ENCODE peak calls at places on chromosomes 6 and 20, in eight cellular contexts. One of them, this sample, is unnamed.

GRCh38 chr6:81806793-81807565 is 54.5 kb upstream of the TENT5A start:
- DNase-seq in fibroblast of the aortic adventitia: no peak
- DNase-seq in stimulated activated CD4-positive, alpha-beta T cell treated with anti-CD3 and anti-CD28 coated beads, Interleukin-2, amount 100 ng/mL, for 48 hours: no peak
- DNase-seq in left ventricle myocardium inferior: no peak
- DNase-seq in M059J: no peak
- DNase-seq in SW 1271: no peak
- DNase-seq in PC-3: peak
- DNase-seq in NCI-H1092 treated with DMSO at 0.1 percent for 48 hours: peak
- DNase-seq in this sample: no peak

GRCh38 chr20:2840967-2841531 is 504 bp downstream of the VPS16 start:
- DNase-seq in fibroblast of the aortic adventitia: peak
- DNase-seq in stimulated activated CD4-positive, alpha-beta T cell treated with anti-CD3 and anti-CD28 coated beads, Interleukin-2, amount 100 ng/mL, for 48 hours: peak
- DNase-seq in left ventricle myocardium inferior: peak
- DNase-seq in M059J: peak
- DNase-seq in SW 1271: peak
- DNase-seq in PC-3: peak
- DNase-seq in NCI-H1092 treated with DMSO at 0.1 percent for 48 hours: peak
- DNase-seq in this sample: no peak

GRCh38 chr20:25247100-25247665 is 702 bp upstream of the PYGB start:
- DNase-seq in fibroblast of the aortic adventitia: peak
- DNase-seq in stimulated activated CD4-positive, alpha-beta T cell treated with anti-CD3 and anti-CD28 coated beads, Interleukin-2, amount 100 ng/mL, for 48 hours: no peak
- DNase-seq in left ventricle myocardium inferior: peak
- DNase-seq in M059J: peak
- DNase-seq in SW 1271: peak
- DNase-seq in PC-3: peak
- DNase-seq in NCI-H1092 treated with DMSO at 0.1 percent for 48 hours: peak
- DNase-seq in this sample: peak

GRCh38 chr20:41428285-41428684 is 61.7 kb upstream of the EMILIN3 start:
- DNase-seq in fibroblast of the aortic adventitia: peak
- DNase-seq in stimulated activated CD4-positive, alpha-beta T cell treated with anti-CD3 and anti-CD28 coated beads, Interleukin-2, amount 100 ng/mL, for 48 hours: no peak
- DNase-seq in left ventricle myocardium inferior: no peak
- DNase-seq in M059J: peak
- DNase-seq in SW 1271: peak
- DNase-seq in PC-3: peak
- DNase-seq in NCI-H1092 treated with DMSO at 0.1 percent for 48 hours: no peak
- DNase-seq in this sample: no peak

GRCh38 chr6:43450699-43451131 is 4.6 kb downstream of the DLK2 start:
- DNase-seq in fibroblast of the aortic adventitia: no peak
- DNase-seq in stimulated activated CD4-positive, alpha-beta T cell treated with anti-CD3 and anti-CD28 coated beads, Interleukin-2, amount 100 ng/mL, for 48 hours: no peak
- DNase-seq in left ventricle myocardium inferior: no peak
- DNase-seq in M059J: no peak
- DNase-seq in SW 1271: no peak
- DNase-seq in PC-3: no peak
- DNase-seq in NCI-H1092 treated with DMSO at 0.1 percent for 48 hours: no peak
- DNase-seq in this sample: no peak

GRCh38 chr6:73652637-73653570 is 888 bp downstream of the SLC17A5 start:
- DNase-seq in fibroblast of the aortic adventitia: peak
- DNase-seq in stimulated activated CD4-positive, alpha-beta T cell treated with anti-CD3 and anti-CD28 coated beads, Interleukin-2, amount 100 ng/mL, for 48 hours: peak
- DNase-seq in left ventricle myocardium inferior: peak
- DNase-seq in M059J: peak
- DNase-seq in SW 1271: peak
- DNase-seq in PC-3: peak
- DNase-seq in NCI-H1092 treated with DMSO at 0.1 percent for 48 hours: peak
- DNase-seq in this sample: no peak

GRCh38 chr6:44976677-44977405 is 351.3 kb upstream of the RUNX2 start:
- DNase-seq in fibroblast of the aortic adventitia: peak
- DNase-seq in stimulated activated CD4-positive, alpha-beta T cell treated with anti-CD3 and anti-CD28 coated beads, Interleukin-2, amount 100 ng/mL, for 48 hours: no peak
- DNase-seq in left ventricle myocardium inferior: no peak
- DNase-seq in M059J: peak
- DNase-seq in SW 1271: no peak
- DNase-seq in PC-3: no peak
- DNase-seq in NCI-H1092 treated with DMSO at 0.1 percent for 48 hours: no peak
- DNase-seq in this sample: no peak

GRCh38 chr6:128511518-128511917 is 8.9 kb downstream of the PTPRK start:
- DNase-seq in fibroblast of the aortic adventitia: peak
- DNase-seq in stimulated activated CD4-positive, alpha-beta T cell treated with anti-CD3 and anti-CD28 coated beads, Interleukin-2, amount 100 ng/mL, for 48 hours: no peak
- DNase-seq in left ventricle myocardium inferior: no peak
- DNase-seq in M059J: peak
- DNase-seq in SW 1271: no peak
- DNase-seq in PC-3: peak
- DNase-seq in NCI-H1092 treated with DMSO at 0.1 percent for 48 hours: no peak
- DNase-seq in this sample: no peak

GRCh38 chr6:135692426-135692825 is 159.1 kb upstream of the PDE7B start:
- DNase-seq in fibroblast of the aortic adventitia: no peak
- DNase-seq in stimulated activated CD4-positive, alpha-beta T cell treated with anti-CD3 and anti-CD28 coated beads, Interleukin-2, amount 100 ng/mL, for 48 hours: no peak
- DNase-seq in left ventricle myocardium inferior: no peak
- DNase-seq in M059J: no peak
- DNase-seq in SW 1271: no peak
- DNase-seq in PC-3: no peak
- DNase-seq in NCI-H1092 treated with DMSO at 0.1 percent for 48 hours: no peak
- DNase-seq in this sample: no peak

GRCh38 chr20:1364106-1364505 is 28.7 kb downstream of the FKBP1A start:
- DNase-seq in fibroblast of the aortic adventitia: no peak
- DNase-seq in stimulated activated CD4-positive, alpha-beta T cell treated with anti-CD3 and anti-CD28 coated beads, Interleukin-2, amount 100 ng/mL, for 48 hours: no peak
- DNase-seq in left ventricle myocardium inferior: no peak
- DNase-seq in M059J: no peak
- DNase-seq in SW 1271: no peak
- DNase-seq in PC-3: no peak
- DNase-seq in NCI-H1092 treated with DMSO at 0.1 percent for 48 hours: no peak
- DNase-seq in this sample: no peak

GRCh38 chr6:50822078-50822476 is 3.4 kb downstream of the TFAP2B start:
- DNase-seq in fibroblast of the aortic adventitia: no peak
- DNase-seq in stimulated activated CD4-positive, alpha-beta T cell treated with anti-CD3 and anti-CD28 coated beads, Interleukin-2, amount 100 ng/mL, for 48 hours: no peak
- DNase-seq in left ventricle myocardium inferior: no peak
- DNase-seq in M059J: peak
- DNase-seq in SW 1271: no peak
- DNase-seq in PC-3: peak
- DNase-seq in NCI-H1092 treated with DMSO at 0.1 percent for 48 hours: no peak
- DNase-seq in this sample: no peak

GRCh38 chr6:42419490-42420280 is 32.0 kb downstream of the TRERF1 start:
- DNase-seq in fibroblast of the aortic adventitia: no peak
- DNase-seq in stimulated activated CD4-positive, alpha-beta T cell treated with anti-CD3 and anti-CD28 coated beads, Interleukin-2, amount 100 ng/mL, for 48 hours: no peak
- DNase-seq in left ventricle myocardium inferior: no peak
- DNase-seq in M059J: no peak
- DNase-seq in SW 1271: no peak
- DNase-seq in PC-3: no peak
- DNase-seq in NCI-H1092 treated with DMSO at 0.1 percent for 48 hours: no peak
- DNase-seq in this sample: no peak

GRCh38 chr20:53750827-53751393 is 157.3 kb upstream of the ZNF217 start:
- DNase-seq in fibroblast of the aortic adventitia: peak
- DNase-seq in stimulated activated CD4-positive, alpha-beta T cell treated with anti-CD3 and anti-CD28 coated beads, Interleukin-2, amount 100 ng/mL, for 48 hours: no peak
- DNase-seq in left ventricle myocardium inferior: no peak
- DNase-seq in M059J: peak
- DNase-seq in SW 1271: no peak
- DNase-seq in PC-3: peak
- DNase-seq in NCI-H1092 treated with DMSO at 0.1 percent for 48 hours: no peak
- DNase-seq in this sample: no peak

GRCh38 chr20:20303742-20304141 is 64.2 kb upstream of the INSM1 start:
- DNase-seq in fibroblast of the aortic adventitia: no peak
- DNase-seq in stimulated activated CD4-positive, alpha-beta T cell treated with anti-CD3 and anti-CD28 coated beads, Interleukin-2, amount 100 ng/mL, for 48 hours: no peak
- DNase-seq in left ventricle myocardium inferior: peak
- DNase-seq in M059J: no peak
- DNase-seq in SW 1271: no peak
- DNase-seq in PC-3: no peak
- DNase-seq in NCI-H1092 treated with DMSO at 0.1 percent for 48 hours: no peak
- DNase-seq in this sample: no peak

GRCh38 chr6:16157909-16158308 is 29.0 kb downstream of the MYLIP start:
- DNase-seq in fibroblast of the aortic adventitia: no peak
- DNase-seq in stimulated activated CD4-positive, alpha-beta T cell treated with anti-CD3 and anti-CD28 coated beads, Interleukin-2, amount 100 ng/mL, for 48 hours: no peak
- DNase-seq in left ventricle myocardium inferior: peak
- DNase-seq in M059J: no peak
- DNase-seq in SW 1271: no peak
- DNase-seq in PC-3: no peak
- DNase-seq in NCI-H1092 treated with DMSO at 0.1 percent for 48 hours: peak
- DNase-seq in this sample: no peak

GRCh38 chr20:6533828-6534388 is 233.6 kb upstream of the BMP2 start:
- DNase-seq in fibroblast of the aortic adventitia: peak
- DNase-seq in stimulated activated CD4-positive, alpha-beta T cell treated with anti-CD3 and anti-CD28 coated beads, Interleukin-2, amount 100 ng/mL, for 48 hours: no peak
- DNase-seq in left ventricle myocardium inferior: no peak
- DNase-seq in M059J: peak
- DNase-seq in SW 1271: no peak
- DNase-seq in PC-3: peak
- DNase-seq in NCI-H1092 treated with DMSO at 0.1 percent for 48 hours: no peak
- DNase-seq in this sample: peak

GRCh38 chr20:45969712-45970634 is 2.0 kb downstream of the ZNF335 start:
- DNase-seq in fibroblast of the aortic adventitia: peak
- DNase-seq in stimulated activated CD4-positive, alpha-beta T cell treated with anti-CD3 and anti-CD28 coated beads, Interleukin-2, amount 100 ng/mL, for 48 hours: no peak
- DNase-seq in left ventricle myocardium inferior: no peak
- DNase-seq in M059J: peak
- DNase-seq in SW 1271: peak
- DNase-seq in PC-3: peak
- DNase-seq in NCI-H1092 treated with DMSO at 0.1 percent for 48 hours: peak
- DNase-seq in this sample: peak

GRCh38 chr6:96304997-96305396 is 216.6 kb upstream of the UFL1 start:
- DNase-seq in fibroblast of the aortic adventitia: no peak
- DNase-seq in stimulated activated CD4-positive, alpha-beta T cell treated with anti-CD3 and anti-CD28 coated beads, Interleukin-2, amount 100 ng/mL, for 48 hours: no peak
- DNase-seq in left ventricle myocardium inferior: no peak
- DNase-seq in M059J: no peak
- DNase-seq in SW 1271: peak
- DNase-seq in PC-3: peak
- DNase-seq in NCI-H1092 treated with DMSO at 0.1 percent for 48 hours: no peak
- DNase-seq in this sample: no peak

GRCh38 chr20:49344140-49344539 is 66.3 kb upstream of the ZNFX1 start:
- DNase-seq in fibroblast of the aortic adventitia: no peak
- DNase-seq in stimulated activated CD4-positive, alpha-beta T cell treated with anti-CD3 and anti-CD28 coated beads, Interleukin-2, amount 100 ng/mL, for 48 hours: no peak
- DNase-seq in left ventricle myocardium inferior: no peak
- DNase-seq in M059J: no peak
- DNase-seq in SW 1271: no peak
- DNase-seq in PC-3: no peak
- DNase-seq in NCI-H1092 treated with DMSO at 0.1 percent for 48 hours: no peak
- DNase-seq in this sample: no peak

GRCh38 chr20:33915726-33916331 is 77.9 kb upstream of the RALY start:
- DNase-seq in fibroblast of the aortic adventitia: no peak
- DNase-seq in stimulated activated CD4-positive, alpha-beta T cell treated with anti-CD3 and anti-CD28 coated beads, Interleukin-2, amount 100 ng/mL, for 48 hours: peak
- DNase-seq in left ventricle myocardium inferior: peak
- DNase-seq in M059J: peak
- DNase-seq in SW 1271: peak
- DNase-seq in PC-3: peak
- DNase-seq in NCI-H1092 treated with DMSO at 0.1 percent for 48 hours: no peak
- DNase-seq in this sample: no peak

GRCh38 chr6:27847706-27848105 is 64.5 kb downstream of the OR2B2 start:
- DNase-seq in fibroblast of the aortic adventitia: no peak
- DNase-seq in stimulated activated CD4-positive, alpha-beta T cell treated with anti-CD3 and anti-CD28 coated beads, Interleukin-2, amount 100 ng/mL, for 48 hours: no peak
- DNase-seq in left ventricle myocardium inferior: no peak
- DNase-seq in M059J: peak
- DNase-seq in SW 1271: no peak
- DNase-seq in PC-3: peak
- DNase-seq in NCI-H1092 treated with DMSO at 0.1 percent for 48 hours: no peak
- DNase-seq in this sample: no peak

GRCh38 chr6:158018370-158018771 is 36.7 kb downstream of the SYNJ2 start:
- DNase-seq in fibroblast of the aortic adventitia: peak
- DNase-seq in stimulated activated CD4-positive, alpha-beta T cell treated with anti-CD3 and anti-CD28 coated beads, Interleukin-2, amount 100 ng/mL, for 48 hours: no peak
- DNase-seq in left ventricle myocardium inferior: peak
- DNase-seq in M059J: no peak
- DNase-seq in SW 1271: no peak
- DNase-seq in PC-3: no peak
- DNase-seq in NCI-H1092 treated with DMSO at 0.1 percent for 48 hours: no peak
- DNase-seq in this sample: peak

GRCh38 chr20:33450867-33451266 is 7.3 kb upstream of the SNTA1 start:
- DNase-seq in fibroblast of the aortic adventitia: no peak
- DNase-seq in stimulated activated CD4-positive, alpha-beta T cell treated with anti-CD3 and anti-CD28 coated beads, Interleukin-2, amount 100 ng/mL, for 48 hours: no peak
- DNase-seq in left ventricle myocardium inferior: no peak
- DNase-seq in M059J: peak
- DNase-seq in SW 1271: no peak
- DNase-seq in PC-3: peak
- DNase-seq in NCI-H1092 treated with DMSO at 0.1 percent for 48 hours: no peak
- DNase-seq in this sample: peak

GRCh38 chr6:32603888-32604287 is 14.2 kb upstream of the HLA-DRB1 start:
- DNase-seq in fibroblast of the aortic adventitia: no peak
- DNase-seq in stimulated activated CD4-positive, alpha-beta T cell treated with anti-CD3 and anti-CD28 coated beads, Interleukin-2, amount 100 ng/mL, for 48 hours: no peak
- DNase-seq in left ventricle myocardium inferior: no peak
- DNase-seq in M059J: no peak
- DNase-seq in SW 1271: no peak
- DNase-seq in PC-3: no peak
- DNase-seq in NCI-H1092 treated with DMSO at 0.1 percent for 48 hours: no peak
- DNase-seq in this sample: no peak

GRCh38 chr20:33753763-33754162 is 22.0 kb downstream of the ZNF341 start:
- DNase-seq in fibroblast of the aortic adventitia: no peak
- DNase-seq in stimulated activated CD4-positive, alpha-beta T cell treated with anti-CD3 and anti-CD28 coated beads, Interleukin-2, amount 100 ng/mL, for 48 hours: no peak
- DNase-seq in left ventricle myocardium inferior: no peak
- DNase-seq in M059J: peak
- DNase-seq in SW 1271: no peak
- DNase-seq in PC-3: peak
- DNase-seq in NCI-H1092 treated with DMSO at 0.1 percent for 48 hours: no peak
- DNase-seq in this sample: no peak

GRCh38 chr6:21396313-21396712 is 197.2 kb upstream of the SOX4 start:
- DNase-seq in fibroblast of the aortic adventitia: peak
- DNase-seq in stimulated activated CD4-positive, alpha-beta T cell treated with anti-CD3 and anti-CD28 coated beads, Interleukin-2, amount 100 ng/mL, for 48 hours: no peak
- DNase-seq in left ventricle myocardium inferior: no peak
- DNase-seq in M059J: peak
- DNase-seq in SW 1271: no peak
- DNase-seq in PC-3: peak
- DNase-seq in NCI-H1092 treated with DMSO at 0.1 percent for 48 hours: no peak
- DNase-seq in this sample: peak

GRCh38 chr6:111301914-111302313 is 181.1 kb downstream of the REV3L start:
- DNase-seq in fibroblast of the aortic adventitia: no peak
- DNase-seq in stimulated activated CD4-positive, alpha-beta T cell treated with anti-CD3 and anti-CD28 coated beads, Interleukin-2, amount 100 ng/mL, for 48 hours: no peak
- DNase-seq in left ventricle myocardium inferior: no peak
- DNase-seq in M059J: no peak
- DNase-seq in SW 1271: no peak
- DNase-seq in PC-3: no peak
- DNase-seq in NCI-H1092 treated with DMSO at 0.1 percent for 48 hours: no peak
- DNase-seq in this sample: no peak

GRCh38 chr6:39156763-39157162 is 41.8 kb upstream of the SAYSD1 start:
- DNase-seq in fibroblast of the aortic adventitia: no peak
- DNase-seq in stimulated activated CD4-positive, alpha-beta T cell treated with anti-CD3 and anti-CD28 coated beads, Interleukin-2, amount 100 ng/mL, for 48 hours: no peak
- DNase-seq in left ventricle myocardium inferior: no peak
- DNase-seq in M059J: no peak
- DNase-seq in SW 1271: no peak
- DNase-seq in PC-3: no peak
- DNase-seq in NCI-H1092 treated with DMSO at 0.1 percent for 48 hours: no peak
- DNase-seq in this sample: no peak

GRCh38 chr6:152594726-152595125 is 42.4 kb downstream of the SYNE1 start:
- DNase-seq in fibroblast of the aortic adventitia: no peak
- DNase-seq in stimulated activated CD4-positive, alpha-beta T cell treated with anti-CD3 and anti-CD28 coated beads, Interleukin-2, amount 100 ng/mL, for 48 hours: no peak
- DNase-seq in left ventricle myocardium inferior: no peak
- DNase-seq in M059J: no peak
- DNase-seq in SW 1271: no peak
- DNase-seq in PC-3: no peak
- DNase-seq in NCI-H1092 treated with DMSO at 0.1 percent for 48 hours: no peak
- DNase-seq in this sample: no peak

GRCh38 chr6:96899019-96899418 is 1.3 kb upstream of the NDUFAF4 start:
- DNase-seq in fibroblast of the aortic adventitia: peak
- DNase-seq in stimulated activated CD4-positive, alpha-beta T cell treated with anti-CD3 and anti-CD28 coated beads, Interleukin-2, amount 100 ng/mL, for 48 hours: no peak
- DNase-seq in left ventricle myocardium inferior: no peak
- DNase-seq in M059J: peak
- DNase-seq in SW 1271: peak
- DNase-seq in PC-3: peak
- DNase-seq in NCI-H1092 treated with DMSO at 0.1 percent for 48 hours: peak
- DNase-seq in this sample: peak

GRCh38 chr6:31734703-31735500 is 1.4 kb downstream of the CLIC1 start:
- DNase-seq in fibroblast of the aortic adventitia: peak
- DNase-seq in stimulated activated CD4-positive, alpha-beta T cell treated with anti-CD3 and anti-CD28 coated beads, Interleukin-2, amount 100 ng/mL, for 48 hours: peak
- DNase-seq in left ventricle myocardium inferior: peak
- DNase-seq in M059J: peak
- DNase-seq in SW 1271: peak
- DNase-seq in PC-3: peak
- DNase-seq in NCI-H1092 treated with DMSO at 0.1 percent for 48 hours: peak
- DNase-seq in this sample: peak

GRCh38 chr6:16273266-16273665 is 34.9 kb downstream of the GMPR start:
- DNase-seq in fibroblast of the aortic adventitia: peak
- DNase-seq in stimulated activated CD4-positive, alpha-beta T cell treated with anti-CD3 and anti-CD28 coated beads, Interleukin-2, amount 100 ng/mL, for 48 hours: no peak
- DNase-seq in left ventricle myocardium inferior: no peak
- DNase-seq in M059J: no peak
- DNase-seq in SW 1271: no peak
- DNase-seq in PC-3: peak
- DNase-seq in NCI-H1092 treated with DMSO at 0.1 percent for 48 hours: no peak
- DNase-seq in this sample: no peak

GRCh38 chr20:50220894-50221266 is 30.2 kb downstream of the CEBPB start:
- DNase-seq in fibroblast of the aortic adventitia: no peak
- DNase-seq in stimulated activated CD4-positive, alpha-beta T cell treated with anti-CD3 and anti-CD28 coated beads, Interleukin-2, amount 100 ng/mL, for 48 hours: no peak
- DNase-seq in left ventricle myocardium inferior: no peak
- DNase-seq in M059J: no peak
- DNase-seq in SW 1271: no peak
- DNase-seq in PC-3: no peak
- DNase-seq in NCI-H1092 treated with DMSO at 0.1 percent for 48 hours: no peak
- DNase-seq in this sample: no peak

GRCh38 chr6:108921547-108922331 is 73.5 kb downstream of the ARMC2 start:
- DNase-seq in fibroblast of the aortic adventitia: peak
- DNase-seq in stimulated activated CD4-positive, alpha-beta T cell treated with anti-CD3 and anti-CD28 coated beads, Interleukin-2, amount 100 ng/mL, for 48 hours: no peak
- DNase-seq in left ventricle myocardium inferior: no peak
- DNase-seq in M059J: peak
- DNase-seq in SW 1271: no peak
- DNase-seq in PC-3: no peak
- DNase-seq in NCI-H1092 treated with DMSO at 0.1 percent for 48 hours: no peak
- DNase-seq in this sample: peak